ENCODE peak calls at places on chromosomes 13 and 19, in eight cellular contexts. N is ovary, M is Peyer's patch, B is breast epithelium, Z is stomach, S is right lobe of liver, T is A549, V is transverse colon. L is an unnamed sample.

GRCh38 chr19:49684251-49684982 is 5.0 kb upstream of the ADM5 start:
- DNase-seq in N (peak), M (no peak), B (no peak), Z (no peak), S (no peak), T (peak), V (no peak), L (no peak)

GRCh38 chr13:103282571-103283450 is 216.6 kb upstream of the SLC10A2 start:
- DNase-seq in N (no peak), M (no peak), B (no peak), Z (no peak), S (no peak), T (peak), V (no peak), L (no peak)

GRCh38 chr19:35116085-35116801 is 620 bp downstream of the FXYD3 start:
- DNase-seq in N (no peak), M (peak), B (peak), Z (peak), S (no peak), T (no peak), V (peak), L (no peak)

GRCh38 chr19:30207357-30207756 is 164.8 kb upstream of the ZNF536 start:
- DNase-seq in N (no peak), M (no peak), B (no peak), Z (no peak), S (no peak), T (no peak), V (no peak), L (no peak)

GRCh38 chr19:33499248-33499647 is 22.3 kb downstream of the PEPD start:
- DNase-seq in N (no peak), M (peak), B (no peak), Z (no peak), S (peak), T (no peak), V (no peak), L (no peak)

GRCh38 chr13:51636349-51636890 is 52.2 kb downstream of the WDFY2 start:
- DNase-seq in N (no peak), M (no peak), B (no peak), Z (peak), S (no peak), T (no peak), V (no peak), L (no peak)

GRCh38 chr19:49057636-49058234 is at the start of gene CGB7:
- DNase-seq in N (peak), M (peak), B (peak), Z (peak), S (peak), T (peak), V (peak), L (peak)

GRCh38 chr19:33797821-33798633 is 1.4 kb downstream of the KCTD15 start:
- DNase-seq in N (peak), M (peak), B (no peak), Z (peak), S (peak), T (peak), V (peak), L (peak)

GRCh38 chr19:47509170-47509847 is 5.6 kb downstream of the NAPA start:
- DNase-seq in N (no peak), M (no peak), B (no peak), Z (no peak), S (no peak), T (no peak), V (no peak), L (no peak)

GRCh38 chr13:39597828-39598227 is 5.2 kb downstream of the LHFPL6 start:
- DNase-seq in N (no peak), M (no peak), B (no peak), Z (no peak), S (no peak), T (no peak), V (no peak), L (no peak)

GRCh38 chr13:41644742-41645141 is 187.4 kb downstream of the RGCC start:
- DNase-seq in N (no peak), M (no peak), B (no peak), Z (no peak), S (no peak), T (no peak), V (no peak), L (no peak)

GRCh38 chr19:30448386-30449130 is 76.4 kb downstream of the ZNF536 start:
- DNase-seq in N (no peak), M (no peak), B (no peak), Z (no peak), S (no peak), T (no peak), V (no peak), L (no peak)

GRCh38 chr13:34733720-34734119 is 208.3 kb upstream of the NBEA start:
- DNase-seq in N (no peak), M (no peak), B (no peak), Z (no peak), S (no peak), T (no peak), V (no peak), L (no peak)

GRCh38 chr19:50039968-50040367 is 14.2 kb downstream of the ZNF473 start:
- DNase-seq in N (no peak), M (no peak), B (no peak), Z (no peak), S (no peak), T (no peak), V (no peak), L (no peak)

GRCh38 chr19:48819366-48819816 is 8.6 kb upstream of the BCAT2 start:
- DNase-seq in N (peak), M (peak), B (peak), Z (peak), S (peak), T (no peak), V (peak), L (peak)

GRCh38 chr19:9309974-9310446 is 372 bp upstream of the ZNF699 start:
- DNase-seq in N (peak), M (no peak), B (no peak), Z (peak), S (peak), T (peak), V (peak), L (peak)

GRCh38 chr19:11260996-11261395 is 1.3 kb downstream of the DOCK6 start:
- DNase-seq in N (no peak), M (no peak), B (no peak), Z (no peak), S (no peak), T (no peak), V (no peak), L (no peak)

GRCh38 chr19:28218728-28219127 is 994.2 kb downstream of the UQCRFS1 start:
- DNase-seq in N (no peak), M (no peak), B (no peak), Z (no peak), S (no peak), T (no peak), V (no peak), L (no peak)

GRCh38 chr19:18419699-18420460 is 682 bp downstream of the SSBP4 start:
- DNase-seq in N (peak), M (peak), B (no peak), Z (no peak), S (no peak), T (no peak), V (peak), L (no peak)

GRCh38 chr13:61286148-61286745 is 129.4 kb downstream of the PCDH20 start:
- DNase-seq in N (no peak), M (no peak), B (no peak), Z (peak), S (no peak), T (no peak), V (no peak), L (no peak)

GRCh38 chr19:48737360-48737998 is 2.9 kb downstream of the RASIP1 start:
- DNase-seq in N (peak), M (no peak), B (no peak), Z (peak), S (no peak), T (peak), V (no peak), L (peak)

GRCh38 chr13:91652389-91652788 is 254.0 kb downstream of the GPC5 start:
- DNase-seq in N (no peak), M (no peak), B (no peak), Z (no peak), S (no peak), T (no peak), V (no peak), L (no peak)

GRCh38 chr13:38518328-38518727 is 168.5 kb upstream of the FREM2 start:
- DNase-seq in N (no peak), M (no peak), B (no peak), Z (no peak), S (no peak), T (no peak), V (no peak), L (no peak)

GRCh38 chr13:42056146-42056545 is 7.7 kb downstream of the DGKH start:
- DNase-seq in N (no peak), M (no peak), B (no peak), Z (no peak), S (no peak), T (no peak), V (no peak), L (no peak)

GRCh38 chr19:31625056-31625455 is 275.8 kb upstream of the TSHZ3 start:
- DNase-seq in N (no peak), M (no peak), B (no peak), Z (no peak), S (no peak), T (no peak), V (no peak), L (no peak)

GRCh38 chr19:47518139-47518538 is 3.3 kb upstream of the NAPA start:
- DNase-seq in N (no peak), M (no peak), B (no peak), Z (no peak), S (no peak), T (no peak), V (peak), L (no peak)

GRCh38 chr19:56351208-56351607 is 36.6 kb upstream of the ZSCAN5A start:
- DNase-seq in N (no peak), M (no peak), B (no peak), Z (no peak), S (no peak), T (no peak), V (no peak), L (no peak)

DNA sequence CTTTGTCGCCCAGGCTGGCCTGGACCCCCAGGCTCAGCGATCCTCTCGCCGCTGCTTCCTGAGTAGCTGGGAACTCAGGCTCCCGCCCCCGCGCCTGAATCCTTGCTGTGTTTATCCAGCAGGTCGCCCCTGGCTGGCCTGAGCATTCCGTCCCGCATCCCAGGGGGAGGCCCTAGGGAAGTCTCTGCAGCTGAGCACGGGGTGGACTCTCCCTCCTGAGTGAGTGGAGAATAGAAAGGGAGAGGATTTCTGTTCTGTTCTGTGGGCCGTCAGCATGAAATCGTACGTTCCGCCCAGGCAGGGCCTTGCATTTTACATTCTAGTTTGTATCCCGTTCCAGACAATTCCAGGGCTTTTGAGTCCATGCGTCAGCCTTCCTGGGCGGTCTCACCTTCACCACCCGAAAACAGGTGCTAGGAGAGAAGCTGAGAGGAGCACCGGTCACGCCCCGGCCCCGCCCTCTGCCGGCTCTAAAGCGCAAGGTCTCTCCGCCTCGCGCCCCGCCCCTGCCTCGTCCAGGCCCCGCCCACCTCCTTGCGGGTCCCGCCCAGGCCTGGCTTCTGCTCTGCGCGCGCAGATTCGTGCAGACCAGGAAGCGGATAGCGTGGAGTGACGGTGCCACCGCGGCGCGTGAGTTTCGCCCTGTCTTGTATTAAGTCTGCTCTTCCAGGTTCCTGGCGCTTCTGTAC is at the start of gene ZNF761:
- DNase-seq in N (peak), M (peak), B (peak), Z (peak), S (peak), T (peak), V (peak), L (peak)
- TF ChIP-seq POLR2A in N (peak), M (peak), B (peak), Z (no peak), S (peak), T (peak), V (peak), L (peak)

GRCh38 chr19:14536926-14537692 is 7.7 kb downstream of the TECR start:
- DNase-seq in N (peak), M (peak), B (peak), Z (peak), S (no peak), T (peak), V (peak), L (peak)
- TF ChIP-seq POLR2A in N (no peak), M (peak), B (no peak), Z (no peak), S (no peak), T (no peak), V (peak), L (no peak)

GRCh38 chr19:57786286-57786685 is 16.8 kb downstream of the ZNF586 start:
- DNase-seq in N (no peak), M (no peak), B (no peak), Z (no peak), S (no peak), T (no peak), V (no peak), L (no peak)
- TF ChIP-seq POLR2A in N (no peak), M (no peak), B (no peak), Z (no peak), S (no peak), T (no peak), V (no peak), L (no peak)

GRCh38 chr13:23160241-23161175 is 20.3 kb upstream of the SGCG start:
- DNase-seq in N (no peak), M (no peak), B (no peak), Z (no peak), S (no peak), T (no peak), V (no peak), L (no peak)
- TF ChIP-seq POLR2A in N (no peak), M (no peak), B (no peak), Z (no peak), S (no peak), T (no peak), V (no peak), L (no peak)

GRCh38 chr19:42333975-42334696 is 8.7 kb downstream of the MEGF8 start:
- DNase-seq in N (no peak), M (no peak), B (no peak), Z (no peak), S (no peak), T (no peak), V (no peak), L (no peak)

GRCh38 chr19:42334697-42335373 is 9.4 kb downstream of the MEGF8 start:
- DNase-seq in N (no peak), M (no peak), B (no peak), Z (no peak), S (no peak), T (no peak), V (no peak), L (no peak)

GRCh38 chr19:42332059-42332458 is 6.6 kb downstream of the MEGF8 start:
- DNase-seq in N (no peak), M (no peak), B (no peak), Z (no peak), S (no peak), T (no peak), V (no peak), L (no peak)

GRCh38 chr19:42335374-42335936 is 10.0 kb downstream of the MEGF8 start:
- DNase-seq in N (no peak), M (no peak), B (no peak), Z (no peak), S (no peak), T (no peak), V (no peak), L (no peak)

DNA sequence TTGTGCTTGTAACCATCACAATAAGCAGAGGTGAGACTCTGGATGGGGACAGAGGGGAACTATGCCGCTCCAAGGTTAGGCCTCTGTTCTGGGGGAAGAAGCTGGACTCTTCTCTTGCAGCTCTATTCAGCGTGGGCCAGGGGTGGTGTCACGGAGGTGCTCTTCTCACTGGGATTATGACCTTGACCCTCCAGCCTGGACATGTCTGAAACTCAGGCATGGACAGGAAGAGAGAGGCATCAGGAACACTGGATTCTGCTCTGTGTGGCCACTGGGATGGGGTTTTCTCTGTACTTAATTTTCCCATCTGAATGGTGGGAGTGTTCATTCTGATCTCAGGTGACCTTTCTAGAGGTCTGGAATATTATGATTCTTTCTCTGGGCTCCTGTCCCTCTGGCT is 7.6 kb downstream of the MEGF8 start:
- DNase-seq in N (no peak), M (no peak), B (no peak), Z (no peak), S (no peak), T (no peak), V (no peak), L (no peak)
- TF ChIP-seq POLR2A in N (no peak), M (no peak), B (no peak), Z (no peak), S (no peak), T (no peak), V (no peak), L (no peak)

GRCh38 chr19:45051929-45052579 is 13.2 kb downstream of the CLASRP start:
- DNase-seq in N (no peak), M (peak), B (no peak), Z (peak), S (no peak), T (no peak), V (peak), L (no peak)
- TF ChIP-seq POLR2A in N (no peak), M (no peak), B (no peak), Z (no peak), S (no peak), T (no peak), V (peak), L (no peak)

DNA sequence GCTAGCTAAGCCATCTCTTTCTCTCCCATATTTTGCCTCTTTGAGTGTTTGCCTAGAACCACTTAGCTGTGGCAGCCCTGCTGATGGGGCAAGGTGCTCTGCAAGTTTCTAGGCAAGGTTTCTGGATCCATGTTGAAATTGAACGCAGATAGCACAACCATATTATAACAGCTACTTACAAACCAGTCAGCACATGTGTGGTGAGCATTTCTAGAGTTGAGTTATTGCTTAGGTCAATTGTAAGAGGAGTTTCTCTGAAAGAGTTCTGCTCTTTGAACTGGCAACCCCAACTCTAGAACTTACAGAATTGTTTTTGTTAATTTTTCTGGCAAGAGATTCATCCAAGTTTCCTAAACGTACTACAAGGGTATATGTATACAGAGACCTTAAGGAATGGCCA is 103.3 kb downstream of the GGACT start:
- DNase-seq in N (no peak), M (no peak), B (no peak), Z (no peak), S (no peak), T (no peak), V (no peak), L (no peak)
- TF ChIP-seq POLR2A in N (no peak), M (no peak), B (no peak), Z (no peak), S (no peak), T (no peak), V (no peak), L (no peak)

DNA sequence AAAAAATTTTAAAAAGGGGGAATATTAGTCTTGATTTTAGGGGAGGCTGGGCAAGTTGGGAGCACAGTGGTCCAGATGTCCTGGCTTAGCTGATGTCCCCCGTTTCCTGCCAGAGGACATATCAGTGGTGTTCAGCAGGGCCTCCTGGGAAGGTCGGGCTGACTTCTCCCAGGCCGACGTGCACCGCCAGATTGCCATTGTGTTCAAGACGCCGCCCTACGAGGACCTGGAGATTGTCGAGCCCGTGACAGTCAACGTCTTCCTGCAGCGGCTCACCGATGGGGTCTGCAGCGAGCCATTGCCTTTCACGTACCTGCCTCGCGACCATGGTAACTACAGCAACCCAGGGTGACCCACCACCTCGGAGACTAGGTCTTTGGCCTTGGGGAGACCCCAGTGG is 6.4 kb upstream of the CLASRP start:
- DNase-seq in N (no peak), M (no peak), B (no peak), Z (no peak), S (no peak), T (no peak), V (no peak), L (no peak)
- TF ChIP-seq POLR2A in N (no peak), M (no peak), B (no peak), Z (no peak), S (no peak), T (no peak), V (no peak), L (no peak)

GRCh38 chr13:48896312-48896711 is 79.4 kb upstream of the FNDC3A start:
- DNase-seq in N (no peak), M (no peak), B (no peak), Z (no peak), S (no peak), T (no peak), V (no peak), L (no peak)

GRCh38 chr13:48902421-48902820 is 73.3 kb upstream of the FNDC3A start:
- DNase-seq in N (no peak), M (no peak), B (no peak), Z (no peak), S (peak), T (no peak), V (no peak), L (no peak)

GRCh38 chr13:48906200-48906599 is 69.5 kb upstream of the FNDC3A start:
- DNase-seq in N (no peak), M (no peak), B (no peak), Z (no peak), S (no peak), T (no peak), V (no peak), L (no peak)

GRCh38 chr13:48904668-48905290 is 70.9 kb upstream of the FNDC3A start:
- DNase-seq in N (no peak), M (no peak), B (no peak), Z (no peak), S (no peak), T (no peak), V (no peak), L (no peak)

GRCh38 chr13:48901786-48902185 is 73.9 kb upstream of the FNDC3A start:
- DNase-seq in N (no peak), M (no peak), B (no peak), Z (no peak), S (no peak), T (no peak), V (no peak), L (no peak)
- TF ChIP-seq POLR2A in N (no peak), M (no peak), B (no peak), Z (no peak), S (no peak), T (no peak), V (no peak), L (no peak)